ENCODE peak calls at places on chromosomes 11 and 22, in six cellular contexts. N is tibial nerve, P is esophagus muscularis mucosa, I is A549, U is stomach, Z is GM12878. F is an unnamed sample.

GRCh38 chr11:110131386-110132123 is 38.4 kb downstream of the ZC3H12C start:
- DNase-seq in Z (no peak), P (no peak), N (no peak), U (no peak), I (no peak), F (no peak)

GRCh38 chr11:122910775-122911174 is 28.2 kb downstream of the JHY start:
- DNase-seq in P (no peak), Z (no peak), N (no peak), U (no peak), I (no peak), F (no peak)

GRCh38 chr11:65504671-65505433 is 6.0 kb downstream of the MALAT1 start:
- DNase-seq in N (no peak), U (no peak), Z (no peak), P (no peak), I (no peak), F (peak; percentile 53)

GRCh38 chr11:119055901-119056300 is 1.1 kb downstream of the HYOU1 start:
- DNase-seq in P (no peak), N (no peak), Z (no peak), U (no peak), I (peak; percentile 57), F (no peak)

GRCh38 chr11:66011785-66012303 is at the start of gene CST6:
- DNase-seq in I (no peak), Z (no peak), P (no peak), U (no peak), N (no peak), F (no peak)

GRCh38 chr11:132685174-132685611 is 847.1 kb downstream of the OPCML start:
- DNase-seq in U (no peak), I (no peak), P (no peak), N (no peak), Z (no peak), F (no peak)

GRCh38 chr11:727281-727701 is 20.0 kb upstream of the TALDO1 start:
- DNase-seq in I (no peak), N (no peak), P (no peak), Z (no peak), U (no peak), F (peak; percentile 23)

GRCh38 chr11:130178992-130179391 is 19.4 kb downstream of the ST14 start:
- DNase-seq in U (no peak), P (no peak), Z (no peak), N (no peak), I (no peak), F (no peak)

GRCh38 chr11:118224512-118225180 is at the start of gene JAML:
- DNase-seq in P (no peak), N (no peak), U (peak; percentile 29), I (no peak), Z (no peak), F (no peak)

GRCh38 chr11:123122341-123122740 is 60.4 kb upstream of the HSPA8 start:
- DNase-seq in P (peak; percentile 92), Z (no peak), N (no peak), U (no peak), I (no peak), F (no peak)

GRCh38 chr11:86066033-86066432 is 2.9 kb downstream of the PICALM start:
- DNase-seq in Z (no peak), U (no peak), I (no peak), N (no peak), P (no peak), F (no peak)

GRCh38 chr22:46604306-46604690 is 15.9 kb upstream of the GRAMD4 start:
- DNase-seq in I (no peak), N (no peak), Z (peak; percentile 59), U (no peak), P (no peak), F (no peak)
- TF ChIP-seq EP300 in I (no peak), N (peak; percentile 67), Z (peak; percentile 80), U (no peak), P (no peak), F (no peak)

GRCh38 chr22:23752750-23753149 is 1.5 kb downstream of the VPREB3 start:
- DNase-seq in N (no peak), I (no peak), P (no peak), U (no peak), Z (no peak), F (no peak)
- H3K27ac ChIP-seq in N (no peak overlapping the region), I (no peak overlapping the region), P (no peak overlapping the region), U (no peak overlapping the region), Z (peak overlapping the region; percentile 33), F (no peak overlapping the region)

DNA sequence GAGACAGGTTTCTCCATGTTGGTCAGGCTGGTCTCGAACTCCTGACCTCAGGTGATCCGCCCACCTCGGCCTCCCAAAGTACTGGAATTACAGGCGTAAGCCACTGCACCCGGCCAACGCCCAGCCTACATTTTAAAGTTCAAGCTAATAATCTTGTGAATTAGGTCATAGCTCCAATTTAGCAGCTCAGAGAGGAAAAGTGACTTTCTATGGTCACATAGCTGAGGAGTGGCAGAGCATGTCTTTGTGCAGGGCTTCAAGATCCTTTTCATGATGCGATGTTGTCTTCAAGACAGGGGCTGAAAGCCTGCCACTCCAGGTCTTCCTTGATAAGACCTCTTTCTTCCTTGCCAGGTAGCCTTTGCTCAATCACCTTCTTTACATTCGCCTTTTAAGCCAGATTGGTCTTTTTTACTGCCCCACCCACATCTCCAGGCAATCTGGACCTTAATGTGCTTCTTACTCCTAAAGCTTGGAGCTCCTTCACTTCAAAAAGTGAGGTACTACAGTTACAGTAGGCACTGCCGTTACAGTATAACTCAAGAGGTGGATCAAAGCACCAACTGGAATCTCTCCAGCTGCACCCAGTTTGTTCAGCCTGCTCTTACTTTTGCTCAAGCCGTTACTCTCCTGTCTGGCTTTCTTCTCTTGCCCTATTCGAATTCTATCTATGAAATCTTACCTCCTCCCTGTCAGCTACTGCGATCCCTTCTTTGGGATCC is 18.2 kb downstream of the YWHAH start:
- DNase-seq in U (no peak), I (no peak), N (no peak), Z (no peak), P (no peak), F (no peak)
- H3K4me3 ChIP-seq in U (no peak overlapping the region), I (no peak overlapping the region), N (no peak overlapping the region), Z (no peak overlapping the region), P (no peak overlapping the region), F (no peak overlapping the region)

GRCh38 chr22:40346178-40347064 is at the start of gene ADSL:
- DNase-seq in P (peak; percentile 97), N (peak; percentile 77), U (peak; percentile 88), I (peak; percentile 82), Z (peak; percentile 41), F (peak; percentile 85)
- TF ChIP-seq EP300 in P (no peak), N (peak; percentile 97), U (no peak), I (no peak), Z (no peak), F (no peak)